ENCODE peak calls at places on chromosomes 3 and 15, in five cellular contexts. One of them, this sample, is unnamed.
A peak's percentile ranks its signal among the peaks of the same experiment; 100 is the strongest.

GRCh38 chr15:80455668-80456442 is 51.7 kb downstream of the ARNT2 start:
- DNase-seq in colonic mucosa: peak; percentile 50
- DNase-seq in IMR-90: peak; percentile 97
- DNase-seq in SK-N-SH: peak; percentile 75
- DNase-seq in GM12878: peak; percentile 16
- DNase-seq in this sample: peak; percentile 85

GRCh38 chr3:136473716-136474326 is 223.7 kb downstream of the PCCB start:
- DNase-seq in GM12878: no peak
- DNase-seq in IMR-90: peak; percentile 94
- DNase-seq in SK-N-SH: no peak
- DNase-seq in colonic mucosa: no peak
- DNase-seq in this sample: peak; percentile 68

GRCh38 chr15:61099030-61099800 is 129.9 kb downstream of the RORA start:
- DNase-seq in GM12878: no peak
- DNase-seq in colonic mucosa: no peak
- DNase-seq in IMR-90: peak; percentile 35
- DNase-seq in SK-N-SH: no peak
- DNase-seq in this sample: no peak

GRCh38 chr3:190401943-190402342 is 14.0 kb downstream of the CLDN16 start:
- DNase-seq in colonic mucosa: no peak
- DNase-seq in IMR-90: no peak
- DNase-seq in GM12878: no peak
- DNase-seq in SK-N-SH: no peak
- DNase-seq in this sample: no peak

GRCh38 chr3:171892457-171892856 is 49.3 kb downstream of the TMEM212 start:
- DNase-seq in SK-N-SH: no peak
- DNase-seq in IMR-90: no peak
- DNase-seq in colonic mucosa: no peak
- DNase-seq in GM12878: no peak
- DNase-seq in this sample: no peak

GRCh38 chr3:161415506-161416231 is 44.4 kb upstream of the SPTSSB start:
- DNase-seq in GM12878: no peak
- DNase-seq in SK-N-SH: no peak
- DNase-seq in colonic mucosa: no peak
- DNase-seq in IMR-90: peak; percentile 85
- DNase-seq in this sample: peak; percentile 97

GRCh38 chr15:59605994-59606393 is 5.6 kb upstream of the GCNT3 start:
- DNase-seq in colonic mucosa: peak; percentile 65
- DNase-seq in GM12878: no peak
- DNase-seq in SK-N-SH: no peak
- DNase-seq in IMR-90: no peak
- DNase-seq in this sample: no peak

GRCh38 chr3:195386739-195387138 is 56.1 kb downstream of the ACAP2 start:
- DNase-seq in SK-N-SH: no peak
- DNase-seq in colonic mucosa: no peak
- DNase-seq in GM12878: no peak
- DNase-seq in IMR-90: no peak
- DNase-seq in this sample: peak; percentile 16

GRCh38 chr3:80190051-80190450 is 422.3 kb upstream of the ROBO1 start:
- DNase-seq in colonic mucosa: no peak
- DNase-seq in IMR-90: peak; percentile 30
- DNase-seq in SK-N-SH: no peak
- DNase-seq in GM12878: no peak
- DNase-seq in this sample: peak; percentile 99

GRCh38 chr15:66573348-66573718 is 7.5 kb upstream of the LCTL start:
- DNase-seq in IMR-90: no peak
- DNase-seq in colonic mucosa: no peak
- DNase-seq in SK-N-SH: no peak
- DNase-seq in GM12878: no peak
- DNase-seq in this sample: no peak

GRCh38 chr3:54783611-54784010 is 144.2 kb downstream of the LRTM1 start:
- DNase-seq in GM12878: no peak
- DNase-seq in IMR-90: no peak
- DNase-seq in colonic mucosa: no peak
- DNase-seq in SK-N-SH: no peak
- DNase-seq in this sample: no peak

GRCh38 chr15:88243156-88243555 is 13.4 kb downstream of the NTRK3 start:
- DNase-seq in colonic mucosa: no peak
- DNase-seq in SK-N-SH: no peak
- DNase-seq in GM12878: no peak
- DNase-seq in IMR-90: no peak
- DNase-seq in this sample: no peak

GRCh38 chr15:80404057-80404718 is at the start of gene ARNT2:
- DNase-seq in SK-N-SH: peak; percentile 91
- DNase-seq in IMR-90: peak; percentile 25
- DNase-seq in colonic mucosa: no peak
- DNase-seq in GM12878: no peak
- DNase-seq in this sample: no peak

GRCh38 chr3:48564667-48565066 is 1.1 kb upstream of the UCN2 start:
- DNase-seq in colonic mucosa: no peak
- DNase-seq in GM12878: no peak
- DNase-seq in SK-N-SH: no peak
- DNase-seq in IMR-90: no peak
- DNase-seq in this sample: no peak

GRCh38 chr3:100136921-100137320 is 22.6 kb upstream of the FILIP1L start:
- DNase-seq in IMR-90: peak; percentile 38
- DNase-seq in colonic mucosa: no peak
- DNase-seq in GM12878: no peak
- DNase-seq in SK-N-SH: no peak
- DNase-seq in this sample: no peak

GRCh38 chr3:63914312-63914711 is 2.1 kb upstream of the SCAANT1 start:
- DNase-seq in GM12878: no peak
- DNase-seq in SK-N-SH: no peak
- DNase-seq in colonic mucosa: peak; percentile 63
- DNase-seq in IMR-90: peak; percentile 30
- DNase-seq in this sample: peak; percentile 38

GRCh38 chr15:75620776-75621536 is 4.6 kb downstream of the SNUPN start:
- DNase-seq in colonic mucosa: peak; percentile 54
- DNase-seq in GM12878: no peak
- DNase-seq in IMR-90: peak; percentile 89
- DNase-seq in SK-N-SH: no peak
- DNase-seq in this sample: no peak

GRCh38 chr3:98784666-98785600 is 21.8 kb downstream of the ST3GAL6 start:
- DNase-seq in IMR-90: peak; percentile 94
- DNase-seq in SK-N-SH: no peak
- DNase-seq in GM12878: no peak
- DNase-seq in colonic mucosa: no peak
- DNase-seq in this sample: peak; percentile 73

GRCh38 chr3:122560680-122561079 is 3.4 kb downstream of the PARP9 start:
- DNase-seq in IMR-90: peak; percentile 71
- DNase-seq in GM12878: peak; percentile 63
- DNase-seq in colonic mucosa: peak; percentile 63
- DNase-seq in SK-N-SH: peak; percentile 52
- DNase-seq in this sample: peak; percentile 94

GRCh38 chr3:45092132-45093031 is 53.8 kb downstream of the CDCP1 start:
- DNase-seq in GM12878: no peak
- DNase-seq in SK-N-SH: no peak
- DNase-seq in colonic mucosa: peak; percentile 77
- DNase-seq in IMR-90: peak; percentile 76
- DNase-seq in this sample: peak; percentile 98

GRCh38 chr15:80906159-80906775 is 83.4 kb downstream of the MESD start:
- DNase-seq in GM12878: no peak
- DNase-seq in colonic mucosa: no peak
- DNase-seq in IMR-90: peak; percentile 67
- DNase-seq in SK-N-SH: no peak
- DNase-seq in this sample: peak; percentile 88

GRCh38 chr15:74322558-74323180 is 44.8 kb downstream of the CYP11A1 start:
- DNase-seq in GM12878: no peak
- DNase-seq in colonic mucosa: peak; percentile 46
- DNase-seq in IMR-90: peak; percentile 58
- DNase-seq in SK-N-SH: peak; percentile 88
- DNase-seq in this sample: peak; percentile 72

GRCh38 chr3:31653464-31653863 is 120.7 kb downstream of the STT3B start:
- DNase-seq in IMR-90: no peak
- DNase-seq in GM12878: no peak
- DNase-seq in SK-N-SH: no peak
- DNase-seq in colonic mucosa: no peak
- DNase-seq in this sample: no peak
- H3K9me3 ChIP-seq in IMR-90: peaks cover 26% of the 10 kb centered on the region
- H3K9me3 ChIP-seq in GM12878: peaks cover 9% of the 10 kb centered on the region
- H3K9me3 ChIP-seq in SK-N-SH: peaks cover 39% of the 10 kb centered on the region
- H3K9me3 ChIP-seq in colonic mucosa: no peaks in the 10 kb centered on the region
- H3K9me3 ChIP-seq in this sample: peaks cover 31% of the 10 kb centered on the region

GRCh38 chr3:4474683-4475490 is 7.8 kb upstream of the SUMF1 start:
- DNase-seq in IMR-90: peak; percentile 69
- DNase-seq in SK-N-SH: no peak
- DNase-seq in GM12878: peak; percentile 81
- DNase-seq in colonic mucosa: no peak
- DNase-seq in this sample: peak; percentile 88
- H3K9ac ChIP-seq in IMR-90: no peak overlapping the region
- H3K9ac ChIP-seq in SK-N-SH: no peak overlapping the region
- H3K9ac ChIP-seq in GM12878: peak overlapping the region; percentile 0
- H3K9ac ChIP-seq in colonic mucosa: no peak overlapping the region
- H3K9ac ChIP-seq in this sample: peak overlapping the region; percentile 23

DNA sequence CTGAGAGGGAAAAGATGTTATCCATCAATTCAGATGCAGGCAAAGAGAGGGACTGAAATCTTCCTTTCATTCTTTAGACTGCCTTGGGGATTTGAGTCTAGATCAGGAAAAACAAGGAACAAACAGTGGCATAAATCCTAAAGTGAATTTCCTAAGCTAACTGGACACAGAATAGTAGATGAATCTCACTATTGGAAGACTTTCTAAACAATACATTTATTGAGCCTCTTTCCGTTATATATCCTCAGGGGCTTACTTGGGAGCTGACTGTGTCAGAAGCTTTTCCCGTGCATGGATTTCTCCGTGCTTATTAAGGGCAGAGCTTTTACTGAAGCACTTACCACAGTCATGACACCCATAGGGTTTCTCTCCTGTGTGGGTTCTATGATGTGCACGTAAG is 10.0 kb downstream of the ZSCAN29 start:
- DNase-seq in SK-N-SH: no peak
- DNase-seq in IMR-90: no peak
- DNase-seq in GM12878: no peak
- DNase-seq in colonic mucosa: no peak
- DNase-seq in this sample: no peak
- H3K9me3 ChIP-seq in SK-N-SH: peaks cover 26% of the 10 kb centered on the region
- H3K9me3 ChIP-seq in IMR-90: peaks cover 52% of the 10 kb centered on the region
- H3K9me3 ChIP-seq in GM12878: peaks cover 39% of the 10 kb centered on the region
- H3K9me3 ChIP-seq in colonic mucosa: peaks cover 16% of the 10 kb centered on the region
- H3K9me3 ChIP-seq in this sample: peaks cover 21% of the 10 kb centered on the region

GRCh38 chr3:14273886-14274517 is 95.4 kb downstream of the LSM3 start:
- DNase-seq in colonic mucosa: no peak
- DNase-seq in GM12878: no peak
- DNase-seq in SK-N-SH: no peak
- DNase-seq in IMR-90: peak; percentile 35
- DNase-seq in this sample: peak; percentile 60

GRCh38 chr3:14274999-14275961 is 96.7 kb downstream of the LSM3 start:
- DNase-seq in IMR-90: no peak
- DNase-seq in SK-N-SH: peak; percentile 43
- DNase-seq in GM12878: no peak
- DNase-seq in colonic mucosa: no peak
- DNase-seq in this sample: peak; percentile 12

GRCh38 chr3:14275962-14276909 is 97.6 kb downstream of the LSM3 start:
- DNase-seq in IMR-90: no peak
- DNase-seq in SK-N-SH: no peak
- DNase-seq in colonic mucosa: no peak
- DNase-seq in GM12878: no peak
- DNase-seq in this sample: no peak

GRCh38 chr3:14277557-14277956 is 98.9 kb downstream of the LSM3 start:
- DNase-seq in IMR-90: no peak
- DNase-seq in SK-N-SH: no peak
- DNase-seq in colonic mucosa: no peak
- DNase-seq in GM12878: no peak
- DNase-seq in this sample: no peak

GRCh38 chr3:14274537-14274936 is 95.9 kb downstream of the LSM3 start:
- DNase-seq in GM12878: no peak
- DNase-seq in IMR-90: no peak
- DNase-seq in colonic mucosa: no peak
- DNase-seq in SK-N-SH: no peak
- DNase-seq in this sample: no peak
- H3K9ac ChIP-seq in GM12878: no peak overlapping the region
- H3K9ac ChIP-seq in IMR-90: no peak overlapping the region
- H3K9ac ChIP-seq in colonic mucosa: no peak overlapping the region
- H3K9ac ChIP-seq in SK-N-SH: no peak overlapping the region
- H3K9ac ChIP-seq in this sample: no peak overlapping the region